ENCODE peak calls at places on chromosomes 12 and 14, in four cellular contexts. Y is HepG2, O is H1, Q is GM12878. Z is an unnamed sample.

GRCh38 chr12:78035913-78036658 is 205.4 kb downstream of the NAV3 start:
- DNase-seq in Q (no peak), O (no peak), Y (no peak), Z (no peak)

GRCh38 chr12:25929096-25929637 is 29.3 kb upstream of the RASSF8 start:
- DNase-seq in O (no peak), Y (no peak), Q (no peak), Z (no peak)

GRCh38 chr14:101101456-101102056 is 198.0 kb upstream of the RTL1 start:
- DNase-seq in Q (no peak), O (no peak), Y (no peak), Z (no peak)

GRCh38 chr14:55138091-55138490 is 9.0 kb downstream of the LGALS3 start:
- DNase-seq in O (no peak), Y (no peak), Q (no peak), Z (no peak)

GRCh38 chr14:79199217-79199616 is 1012.1 kb downstream of the DIO2 start:
- DNase-seq in Q (no peak), Y (no peak), O (no peak), Z (no peak)

GRCh38 chr12:90970471-90970870 is 15.5 kb upstream of the CCER1 start:
- DNase-seq in O (no peak), Y (no peak), Q (no peak), Z (no peak)

GRCh38 chr12:26823391-26823790 is 9.6 kb downstream of the ITPR2 start:
- DNase-seq in O (no peak), Q (no peak), Y (no peak), Z (no peak)

GRCh38 chr12:52004042-52004648 is 2.6 kb upstream of the TAMALIN start:
- DNase-seq in O (no peak), Y (peak; percentile 40), Q (no peak), Z (no peak)

GRCh38 chr12:90027889-90028570 is 319.4 kb upstream of the ATP2B1 start:
- DNase-seq in Q (no peak), Y (no peak), O (no peak), Z (no peak)

GRCh38 chr14:100476012-100476822 is 111.0 kb downstream of the BEGAIN start:
- DNase-seq in Q (no peak), O (no peak), Y (peak; percentile 95), Z (no peak)

GRCh38 chr14:93032301-93032929 is 83.3 kb downstream of the ITPK1 start:
- DNase-seq in Y (no peak), Q (no peak), O (no peak), Z (no peak)

GRCh38 chr14:77822741-77823140 is 22.8 kb downstream of the ADCK1 start:
- DNase-seq in Q (no peak), Y (no peak), O (no peak), Z (no peak)

GRCh38 chr12:2509137-2509536 is 285.6 kb upstream of the FKBP4 start:
- DNase-seq in Q (no peak), O (no peak), Y (no peak), Z (no peak)

GRCh38 chr14:72524230-72524629 is 369.7 kb downstream of the DPF3 start:
- DNase-seq in Y (no peak), Q (no peak), O (no peak), Z (no peak)

GRCh38 chr14:77208266-77208978 is 26.8 kb downstream of the TMEM63C start:
- DNase-seq in Y (peak; percentile 32), O (peak; percentile 57), Q (no peak), Z (peak; percentile 32)

GRCh38 chr12:60144395-60144794 is 548.6 kb downstream of the SLC16A7 start:
- DNase-seq in Y (no peak), Q (no peak), O (no peak), Z (no peak)

GRCh38 chr12:1697253-1697652 is 6.4 kb downstream of the ADIPOR2 start:
- DNase-seq in Y (no peak), Q (no peak), O (no peak), Z (no peak)

GRCh38 chr12:34402228-34402898 is 380.1 kb downstream of the ALG10 start:
- DNase-seq in Y (no peak), O (no peak), Q (no peak), Z (no peak)

GRCh38 chr12:55970775-55971174 is 3.1 kb upstream of the RAB5B start:
- DNase-seq in Q (no peak), Y (no peak), O (no peak), Z (no peak)

GRCh38 chr12:9697619-9698018 is 28.1 kb downstream of the CLEC2D start:
- DNase-seq in Y (no peak), O (no peak), Q (no peak), Z (no peak)

GRCh38 chr12:132398386-132398991 is 69.1 kb upstream of the GALNT9 start:
- DNase-seq in Y (no peak), Q (no peak), O (no peak), Z (no peak)

GRCh38 chr12:92585106-92585775 is 117.5 kb upstream of the PLEKHG7 start:
- DNase-seq in Y (no peak), Q (no peak), O (no peak), Z (no peak)

GRCh38 chr12:90058721-90059120 is 350.1 kb upstream of the ATP2B1 start:
- DNase-seq in Q (no peak), O (no peak), Y (no peak), Z (no peak)

GRCh38 chr12:49953961-49954835 is 3.7 kb downstream of the AQP2 start:
- DNase-seq in Y (no peak), Q (no peak), O (no peak), Z (no peak)

GRCh38 chr12:90499793-90500192 is 455.2 kb downstream of the CCER1 start:
- DNase-seq in Q (no peak), Y (no peak), O (no peak), Z (no peak)

GRCh38 chr14:88576222-88576621 is 13.4 kb downstream of the ZC3H14 start:
- DNase-seq in Q (no peak), Y (no peak), O (no peak), Z (no peak)

GRCh38 chr14:87434680-87435079 is 558.3 kb downstream of the GALC start:
- DNase-seq in Y (no peak), Q (no peak), O (no peak), Z (no peak)

GRCh38 chr12:93742086-93742934 is 65.1 kb downstream of the CRADD start:
- DNase-seq in O (peak; percentile 13), Q (no peak), Y (peak; percentile 55), Z (peak; percentile 96)

GRCh38 chr12:857611-858010 is 91.9 kb downstream of the RAD52 start:
- DNase-seq in Y (no peak), O (no peak), Q (no peak), Z (no peak)

GRCh38 chr14:43692706-43693105 is 814.4 kb downstream of the FSCB start:
- DNase-seq in Q (no peak), Y (no peak), O (no peak), Z (no peak)

GRCh38 chr14:94144765-94145164 is 15.4 kb upstream of the IFI27L2 start:
- DNase-seq in Q (no peak), O (no peak), Y (no peak), Z (no peak)

GRCh38 chr12:131963381-131963780 is 13.6 kb downstream of the EP400 start:
- DNase-seq in Y (no peak), O (no peak), Q (no peak), Z (no peak)

GRCh38 chr14:104897286-104898194 is 27.1 kb upstream of the PLD4 start:
- DNase-seq in Q (no peak), Y (no peak), O (no peak), Z (no peak)

GRCh38 chr12:58069268-58069967 is 128.1 kb downstream of the ATP23 start:
- DNase-seq in Q (no peak), Y (no peak), O (no peak), Z (no peak)

GRCh38 chr14:102124419-102124818 is 15.3 kb upstream of the WDR20 start:
- DNase-seq in Q (no peak), O (no peak), Y (no peak), Z (no peak)

GRCh38 chr14:105486333-105486973 is at the start of gene CRIP1:
- DNase-seq in Q (no peak), Y (no peak), O (no peak), Z (no peak)

GRCh38 chr12:120962487-120963054 is 15.8 kb upstream of the HNF1A start:
- DNase-seq in Q (no peak), O (no peak), Y (no peak), Z (no peak)

GRCh38 chr12:120961604-120962486 is 16.5 kb upstream of the HNF1A start:
- DNase-seq in O (no peak), Y (no peak), Q (no peak), Z (peak; percentile 23)

GRCh38 chr12:120959111-120959878 is 19.0 kb upstream of the HNF1A start:
- DNase-seq in O (no peak), Q (no peak), Y (no peak), Z (no peak)

GRCh38 chr12:120964298-120964697 is 14.0 kb upstream of the HNF1A start:
- DNase-seq in O (no peak), Y (no peak), Q (no peak), Z (no peak)

GRCh38 chr12:120960657-120961056 is 17.7 kb upstream of the HNF1A start:
- DNase-seq in O (no peak), Q (no peak), Y (no peak), Z (no peak)
- TF ChIP-seq SUZ12 in O (no peak), Q (no peak), Y (no peak), Z (no peak)

GRCh38 chr12:6769003-6769389 is 2.8 kb downstream of the PTMS start:
- DNase-seq in Q (no peak), O (no peak), Y (no peak), Z (peak; percentile 98)
- TF ChIP-seq ZNF274 in Q (no peak), O (no peak), Y (no peak), Z (no peak)

GRCh38 chr12:65157091-65157490 is 12.3 kb upstream of the LEMD3 start:
- DNase-seq in O (no peak), Y (no peak), Q (no peak), Z (no peak)

GRCh38 chr12:65156366-65156831 is 13.0 kb upstream of the LEMD3 start:
- DNase-seq in O (no peak), Y (no peak), Q (peak; percentile 77), Z (no peak)

GRCh38 chr12:65152012-65152411 is 17.4 kb upstream of the LEMD3 start:
- DNase-seq in Q (no peak), Y (peak; percentile 2), O (no peak), Z (no peak)

GRCh38 chr12:65152586-65152985 is 16.8 kb upstream of the LEMD3 start:
- DNase-seq in Y (no peak), Q (no peak), O (no peak), Z (no peak)

GRCh38 chr12:65155784-65156183 is 13.6 kb upstream of the LEMD3 start:
- DNase-seq in O (no peak), Y (no peak), Q (peak; percentile 40), Z (no peak)
- H3K4me3 ChIP-seq in O (no peak overlapping the region), Y (no peak overlapping the region), Q (peak overlapping the region; percentile 9), Z (no peak overlapping the region)

GRCh38 chr12:104603545-104603973 is 146.8 kb downstream of the CHST11 start:
- DNase-seq in Q (no peak), O (no peak), Y (no peak), Z (no peak)

GRCh38 chr12:104604995-104605675 is 148.4 kb downstream of the CHST11 start:
- DNase-seq in O (no peak), Y (no peak), Q (no peak), Z (no peak)

GRCh38 chr12:104602901-104603300 is 146.2 kb downstream of the CHST11 start:
- DNase-seq in Q (no peak), Y (no peak), O (no peak), Z (no peak)

GRCh38 chr12:104604070-104604994 is 147.6 kb downstream of the CHST11 start:
- DNase-seq in O (peak; percentile 43), Y (no peak), Q (peak; percentile 86), Z (peak; percentile 33)

DNA sequence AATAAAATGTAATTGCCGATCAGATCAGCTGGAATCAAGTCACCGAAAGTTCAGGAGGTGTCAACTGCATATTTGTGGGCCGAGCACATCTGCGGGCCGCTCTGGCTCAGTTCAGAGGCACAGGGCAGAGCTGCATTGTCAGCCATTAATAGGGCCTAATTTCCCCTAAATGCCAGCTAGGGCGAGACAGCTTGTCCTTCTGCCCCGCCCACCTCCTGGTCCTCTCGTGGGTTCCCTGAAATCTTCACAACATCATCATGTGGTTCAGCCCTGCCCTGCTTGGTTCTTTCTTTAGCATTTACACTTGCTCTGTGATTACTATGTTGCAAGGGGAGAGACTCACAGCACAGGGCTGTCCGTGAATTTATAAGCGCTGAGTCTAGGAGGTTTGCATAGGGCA is 148.9 kb downstream of the CHST11 start:
- DNase-seq in Y (no peak), Q (no peak), O (no peak), Z (no peak)
- TF ChIP-seq SUZ12 in Y (no peak), Q (no peak), O (no peak), Z (no peak)